ENCODE peak calls at places on chromosomes 2 and 18, in ten cellular contexts. R, F, U, Z, H, P, E, T, J and I are unnamed samples.

GRCh38 chr2:146734042-146734715 is 1110.7 kb upstream of the ACVR2A start:
- DNase-seq in R (no peak), E (peak; percentile 87), J (peak; percentile 41), T (peak; percentile 59), F (peak; percentile 45), Z (peak; percentile 8), U (no peak), H (peak; percentile 68), P (no peak), I (peak; percentile 10)

GRCh38 chr2:196482119-196483065 is 157.1 kb upstream of the CCDC150 start:
- DNase-seq in T (peak; percentile 23), U (no peak), R (no peak), E (peak; percentile 38), H (peak; percentile 31), J (peak; percentile 55), P (no peak), F (peak; percentile 67), Z (peak; percentile 23), I (peak; percentile 17)

GRCh38 chr2:112055833-112056625 is 960 bp downstream of the TMEM87B start:
- DNase-seq in T (peak; percentile 88), H (peak; percentile 89), J (peak; percentile 95), Z (peak; percentile 65), E (peak; percentile 97), F (peak; percentile 95), P (peak; percentile 7), R (no peak), U (no peak), I (peak; percentile 58)

GRCh38 chr2:24492283-24493272 is 1.5 kb downstream of the NCOA1 start:
- DNase-seq in U (no peak), T (no peak), Z (peak; percentile 32), E (peak; percentile 31), R (no peak), J (no peak), P (no peak), F (peak; percentile 35), H (no peak), I (peak; percentile 26)

GRCh38 chr2:145158051-145158586 is 638.2 kb upstream of the ZEB2 start:
- DNase-seq in H (peak; percentile 88), J (peak; percentile 95), E (peak; percentile 98), U (no peak), T (peak; percentile 31), Z (no peak), P (no peak), F (peak; percentile 92), R (no peak), I (peak; percentile 70)

GRCh38 chr18:75140296-75140695 is 68.6 kb downstream of the PTGR3 start:
- DNase-seq in F (no peak), U (no peak), J (no peak), T (no peak), Z (no peak), R (no peak), H (no peak), P (no peak), E (no peak), I (no peak)

GRCh38 chr2:45888167-45888566 is 236.7 kb downstream of the PRKCE start:
- DNase-seq in T (no peak), Z (no peak), E (peak; percentile 65), U (no peak), H (no peak), F (peak; percentile 33), P (no peak), R (no peak), J (peak; percentile 66), I (peak; percentile 63)

GRCh38 chr2:106839849-106840595 is 45.9 kb downstream of the ST6GAL2 start:
- DNase-seq in T (no peak), H (no peak), Z (no peak), U (no peak), J (no peak), P (no peak), E (no peak), R (no peak), F (no peak), I (no peak)

GRCh38 chr2:63436488-63436887 is 151.8 kb downstream of the WDPCP start:
- DNase-seq in T (no peak), Z (no peak), F (peak; percentile 3), J (peak; percentile 37), E (no peak), U (no peak), P (no peak), H (no peak), R (no peak), I (no peak)

GRCh38 chr2:61811821-61812220 is 42.0 kb downstream of the FAM161A start:
- DNase-seq in F (no peak), T (no peak), U (no peak), Z (no peak), R (no peak), J (no peak), E (peak; percentile 8), H (no peak), P (no peak), I (no peak)

GRCh38 chr2:17804358-17804757 is 11.9 kb upstream of the MSGN1 start:
- DNase-seq in J (no peak), F (no peak), E (no peak), H (no peak), R (no peak), U (no peak), T (no peak), Z (no peak), P (no peak), I (no peak)

GRCh38 chr2:1898461-1899395 is 154.4 kb upstream of the PXDN start:
- DNase-seq in P (no peak), R (no peak), J (no peak), E (no peak), U (no peak), F (no peak), H (no peak), T (no peak), Z (no peak), I (no peak)

GRCh38 chr2:191152841-191153240 is 2.0 kb upstream of the STAT4 start:
- DNase-seq in J (peak; percentile 75), P (no peak), E (peak; percentile 57), T (peak; percentile 44), R (no peak), U (no peak), Z (no peak), F (peak; percentile 92), H (peak; percentile 49), I (no peak)

GRCh38 chr2:85588218-85589044 is 4.2 kb downstream of the VAMP5 start:
- DNase-seq in F (no peak), J (no peak), T (no peak), H (no peak), E (no peak), P (no peak), Z (no peak), U (no peak), R (no peak), I (no peak)

GRCh38 chr18:26930630-26931029 is 65.1 kb upstream of the AQP4 start:
- DNase-seq in H (no peak), R (no peak), P (no peak), T (no peak), F (no peak), E (no peak), U (no peak), J (no peak), Z (no peak), I (no peak)

GRCh38 chr2:8515390-8515761 is 166.5 kb upstream of the ID2 start:
- DNase-seq in P (peak; percentile 52), R (no peak), E (no peak), Z (no peak), F (no peak), J (no peak), U (no peak), T (no peak), H (no peak), I (no peak)

GRCh38 chr2:218398437-218399390 is 954 bp upstream of the CTDSP1 start:
- DNase-seq in F (peak; percentile 63), H (peak; percentile 69), E (peak; percentile 71), Z (peak; percentile 83), R (peak; percentile 61), T (no peak), P (no peak), U (no peak), J (peak; percentile 45), I (peak; percentile 75)

GRCh38 chr2:167480232-167480985 is 592.1 kb downstream of the XIRP2 start:
- DNase-seq in Z (no peak), R (no peak), J (no peak), T (peak; percentile 19), P (no peak), U (no peak), E (no peak), H (no peak), F (no peak), I (no peak)

GRCh38 chr18:76410033-76410432 is 85.0 kb downstream of the ZNF516 start:
- DNase-seq in Z (no peak), F (no peak), U (no peak), E (no peak), H (no peak), T (no peak), J (no peak), P (no peak), R (no peak), I (no peak)

GRCh38 chr2:71609029-71609428 is 155.7 kb downstream of the DYSF start:
- DNase-seq in Z (no peak), P (no peak), J (no peak), U (no peak), T (no peak), E (no peak), R (no peak), F (no peak), H (no peak), I (no peak)

GRCh38 chr18:24220318-24220688 is 81.4 kb downstream of the CABYR start:
- DNase-seq in H (no peak), Z (no peak), F (no peak), J (no peak), E (no peak), U (no peak), T (no peak), R (no peak), P (no peak), I (no peak)

GRCh38 chr2:37615808-37616673 is 55.4 kb downstream of the CDC42EP3 start:
- DNase-seq in T (no peak), U (no peak), H (no peak), R (no peak), P (no peak), J (no peak), F (no peak), E (no peak), Z (no peak), I (no peak)

GRCh38 chr18:26656944-26657536 is 108.7 kb upstream of the KCTD1 start:
- DNase-seq in F (peak; percentile 71), E (peak; percentile 63), Z (peak; percentile 86), H (peak; percentile 71), R (peak; percentile 72), U (no peak), J (peak; percentile 36), P (no peak), T (peak; percentile 4), I (peak; percentile 83)

GRCh38 chr2:43210467-43211303 is 15.7 kb downstream of the ZFP36L2 start:
- DNase-seq in U (no peak), F (peak; percentile 45), H (peak; percentile 66), Z (peak; percentile 61), P (no peak), T (no peak), E (peak; percentile 80), J (peak; percentile 92), R (no peak), I (peak; percentile 80)

GRCh38 chr2:1717129-1717528 is 27.2 kb downstream of the PXDN start:
- DNase-seq in Z (peak; percentile 62), P (no peak), R (peak; percentile 14), T (no peak), U (no peak), H (peak; percentile 50), E (peak; percentile 76), J (no peak), F (peak; percentile 79), I (no peak)

GRCh38 chr18:3747176-3747973 is 297.4 kb downstream of the TGIF1 start:
- DNase-seq in H (peak; percentile 26), T (no peak), Z (no peak), R (no peak), F (peak; percentile 92), P (no peak), E (peak; percentile 88), J (peak; percentile 77), U (no peak), I (peak; percentile 53)

GRCh38 chr2:237591021-237591370 is 462 bp upstream of the RAB17 start:
- DNase-seq in T (peak; percentile 30), P (no peak), R (no peak), F (no peak), Z (no peak), H (no peak), U (no peak), J (no peak), E (no peak), I (no peak)

GRCh38 chr18:75828379-75828778 is 400.9 kb upstream of the SMIM21 start:
- DNase-seq in F (no peak), H (no peak), Z (no peak), E (no peak), J (no peak), T (no peak), P (no peak), U (no peak), R (no peak), I (no peak)